ENCODE peak calls at places on chromosomes 16 and 17, in four cellular contexts. Q is pancreas; T is CD4-positive, alpha-beta T cell; R is fibroblast of mammary gland. D is an unnamed sample.

GRCh38 chr16:12901597-12902436 is at the start of gene SHISA9:
- DNase-seq in Q (peak; percentile 61), T (no peak), R (no peak), D (peak; percentile 64)

GRCh38 chr16:3949287-3949686 is 68.8 kb upstream of the CREBBP start:
- DNase-seq in Q (no peak), R (no peak), T (no peak), D (no peak)

GRCh38 chr17:6555331-6556120 is 829 bp downstream of the PITPNM3 start:
- DNase-seq in T (no peak), R (peak; percentile 48), Q (peak; percentile 74), D (peak; percentile 55)

GRCh38 chr17:3025421-3026124 is 37.8 kb downstream of the OR1D5 start:
- DNase-seq in T (no peak), R (no peak), Q (no peak), D (no peak)

GRCh38 chr16:14300631-14301149 is 229.6 kb downstream of the MRTFB start:
- DNase-seq in R (peak; percentile 88), T (peak; percentile 38), Q (peak; percentile 88), D (peak; percentile 46)

GRCh38 chr17:48100591-48101011 is 677 bp downstream of the CBX1 start:
- DNase-seq in T (no peak), Q (peak; percentile 86), R (peak; percentile 55), D (peak; percentile 73)

GRCh38 chr16:46555981-46556380 is 65.2 kb downstream of the SHCBP1 start:
- DNase-seq in R (peak; percentile 5), Q (no peak), T (no peak), D (no peak)

GRCh38 chr17:40118093-40118492 is 3.7 kb upstream of the MSL1 start:
- DNase-seq in T (no peak), R (no peak), Q (no peak), D (no peak)

GRCh38 chr17:49944451-49944850 is 24.5 kb upstream of the DLX4 start:
- DNase-seq in R (no peak), T (no peak), Q (no peak), D (peak; percentile 42)

GRCh38 chr17:28675980-28676379 is 14.0 kb downstream of the SUPT6H start:
- DNase-seq in R (no peak), T (no peak), Q (no peak), D (no peak)

GRCh38 chr16:65120811-65121721 is 797 bp downstream of the CDH11 start:
- DNase-seq in Q (peak; percentile 69), T (no peak), R (no peak), D (peak; percentile 51)

GRCh38 chr16:73048292-73049050 is 543 bp upstream of the ZFHX3 start:
- DNase-seq in R (no peak), T (no peak), Q (peak; percentile 71), D (peak; percentile 75)

GRCh38 chr16:14335297-14335696 is 264.2 kb downstream of the MRTFB start:
- DNase-seq in R (no peak), Q (no peak), T (no peak), D (no peak)

GRCh38 chr17:633641-634091 is 81.0 kb downstream of the VPS53 start:
- DNase-seq in T (no peak), Q (no peak), R (no peak), D (no peak)

GRCh38 chr17:50355336-50355700 is 9.4 kb downstream of the XYLT2 start:
- DNase-seq in R (no peak), T (no peak), Q (no peak), D (no peak)

GRCh38 chr16:80889779-80890359 is 85.5 kb upstream of the CDYL2 start:
- DNase-seq in R (no peak), T (no peak), Q (no peak), D (no peak)

GRCh38 chr16:70653809-70654771 is 7.7 kb downstream of the IL34 start:
- DNase-seq in Q (peak; percentile 74), T (peak; percentile 77), R (peak; percentile 84), D (peak; percentile 85)

DNA sequence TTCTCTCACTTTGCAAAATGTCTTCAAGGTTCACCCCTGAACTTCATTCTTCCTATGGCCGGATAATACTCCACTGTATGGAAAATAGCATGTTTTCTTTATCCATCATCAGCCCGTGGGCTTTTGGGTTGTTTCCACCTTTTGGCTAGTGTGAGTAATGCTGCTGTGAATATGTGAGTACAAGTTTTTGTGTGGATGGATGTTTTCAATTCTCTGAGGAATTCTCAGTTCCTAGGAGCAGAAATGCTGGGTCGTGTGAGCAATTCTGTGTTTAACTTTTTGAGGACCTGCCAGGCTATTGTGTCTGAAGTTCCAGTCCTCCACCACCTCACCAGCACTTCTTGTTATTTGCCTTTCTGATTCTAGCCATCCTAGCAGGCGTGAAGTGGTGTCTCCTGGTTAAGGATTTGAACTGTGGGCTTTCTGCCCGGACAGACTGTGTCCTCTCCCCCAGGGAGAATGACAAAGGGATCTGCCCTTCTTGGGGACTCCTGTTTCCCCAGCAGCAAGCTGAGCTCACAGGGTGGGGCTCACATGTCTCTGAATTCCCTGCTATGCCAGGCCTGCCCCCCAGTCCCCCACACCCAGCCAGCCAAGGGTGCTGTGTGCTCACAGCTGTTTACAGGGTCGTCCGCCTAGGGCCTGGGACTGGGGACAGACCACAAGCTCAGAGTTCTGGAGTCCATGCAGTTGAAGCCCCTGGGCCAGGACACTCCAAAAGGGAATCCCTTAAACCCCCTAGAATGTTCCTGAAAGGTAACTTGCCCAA is 92.2 kb upstream of the CIBAR2 start:
- DNase-seq in Q (peak; percentile 52), R (peak; percentile 93), T (no peak), D (no peak)
- TF ChIP-seq CTCF in Q (no peak), R (no peak), T (no peak), D (no peak)

DNA sequence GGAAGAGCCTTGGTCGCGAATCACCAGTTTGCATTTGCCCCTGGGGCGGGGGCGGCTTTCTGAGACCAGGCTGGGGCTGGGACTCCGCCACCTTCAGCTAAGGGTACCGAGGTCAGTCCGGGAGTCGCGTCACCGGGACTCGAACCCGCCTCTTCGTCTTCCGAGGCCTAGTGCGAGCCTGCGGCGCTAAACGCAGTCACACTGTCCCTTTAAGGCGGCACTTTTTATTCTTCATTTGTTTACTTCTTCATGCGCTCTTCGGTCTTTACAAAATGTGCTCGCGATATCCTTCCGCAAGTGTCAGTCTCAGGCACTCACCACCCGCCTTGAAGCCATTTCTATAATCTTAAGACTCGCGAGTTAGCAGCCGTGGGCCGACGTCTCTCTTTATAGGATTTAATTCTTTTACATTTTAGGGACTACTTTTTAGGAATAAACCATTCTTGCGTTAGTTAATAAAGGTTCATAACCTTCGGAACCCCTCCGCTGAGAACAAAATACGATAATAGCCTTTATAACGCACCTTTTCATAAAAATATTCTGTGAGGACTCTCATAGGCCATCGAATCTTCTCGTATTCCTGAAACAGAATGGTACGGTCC is 593 bp upstream of the HEXIM1 start:
- DNase-seq in Q (peak; percentile 91), R (peak; percentile 95), T (peak; percentile 70), D (peak; percentile 78)
- TF ChIP-seq CTCF in Q (no peak), R (no peak), T (no peak), D (no peak)

DNA sequence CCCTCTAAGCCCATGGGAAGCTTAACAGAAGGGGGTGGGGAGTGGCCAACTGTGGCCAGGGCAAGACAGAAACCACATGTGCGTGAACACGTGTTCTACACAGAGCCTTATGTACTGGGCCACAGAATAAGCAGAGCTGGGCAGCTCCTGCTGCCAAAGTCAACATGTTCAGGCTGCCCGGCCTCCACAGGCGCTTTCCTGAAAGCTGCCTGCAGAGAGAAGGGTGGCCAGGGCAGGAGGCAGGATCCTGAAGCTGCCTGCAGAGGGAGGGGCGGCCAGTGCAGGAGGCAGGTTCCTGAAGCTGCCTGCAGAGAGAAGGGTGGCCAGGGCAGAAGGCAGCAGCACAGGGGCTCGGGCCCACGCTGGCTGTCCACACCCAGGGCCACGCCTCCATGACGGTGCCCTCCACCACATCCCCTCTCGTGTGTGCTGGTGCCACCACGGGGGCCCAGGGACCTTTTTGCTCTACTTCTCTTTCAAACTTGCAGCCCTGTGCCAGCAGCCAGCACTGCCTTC is 79.5 kb downstream of the ANKRD11 start:
- DNase-seq in R (peak; percentile 93), T (no peak), Q (peak; percentile 96), D (no peak)
- TF ChIP-seq CTCF in R (peak; percentile 11), T (no peak), Q (no peak), D (no peak)

GRCh38 chr16:10180771-10181163 is 1.5 kb downstream of the GRIN2A start:
- DNase-seq in R (no peak), Q (peak; percentile 79), T (peak; percentile 2), D (peak; percentile 90)
- TF ChIP-seq CTCF in R (peak; percentile 25), Q (no peak), T (no peak), D (peak; percentile 54)

GRCh38 chr17:71063127-71063526 is 893.8 kb downstream of the KCNJ2 start:
- DNase-seq in Q (no peak), R (no peak), T (no peak), D (no peak)

GRCh38 chr17:71068351-71068750 is 899.0 kb downstream of the KCNJ2 start:
- DNase-seq in R (peak; percentile 41), T (no peak), Q (no peak), D (no peak)

GRCh38 chr17:71057938-71058337 is 888.6 kb downstream of the KCNJ2 start:
- DNase-seq in Q (no peak), T (no peak), R (no peak), D (no peak)

DNA sequence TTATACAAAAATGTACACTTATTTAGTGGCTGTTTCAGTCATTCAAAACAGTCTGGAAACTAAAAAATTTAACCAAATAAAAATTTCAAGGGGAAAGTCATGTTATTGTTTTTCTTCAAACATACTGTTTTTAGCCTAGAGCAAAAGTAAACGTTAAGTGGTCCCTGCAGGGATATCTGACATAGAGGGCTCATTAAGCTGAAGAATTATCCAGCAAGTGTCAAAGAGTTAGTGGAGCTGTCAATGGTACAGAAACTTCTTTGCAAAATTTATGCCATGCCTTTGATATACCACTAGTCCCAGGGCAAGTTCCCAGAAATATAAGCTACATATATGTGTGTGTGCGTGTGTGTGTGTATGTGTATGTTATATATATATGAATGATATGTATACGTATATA is 894.2 kb downstream of the KCNJ2 start:
- DNase-seq in T (no peak), Q (no peak), R (no peak), D (no peak)
- TF ChIP-seq CTCF in T (no peak), Q (no peak), R (no peak), D (no peak)

GRCh38 chr17:82012482-82013295 is 10.0 kb downstream of the CENPX start:
- DNase-seq in R (no peak), Q (no peak), T (no peak), D (no peak)

GRCh38 chr17:82009413-82009812 is 13.3 kb downstream of the CENPX start:
- DNase-seq in R (no peak), Q (no peak), T (no peak), D (no peak)

GRCh38 chr17:82011617-82012481 is 10.8 kb downstream of the CENPX start:
- DNase-seq in R (no peak), Q (no peak), T (no peak), D (no peak)

GRCh38 chr17:82008941-82009405 is 13.7 kb downstream of the CENPX start:
- DNase-seq in R (no peak), T (no peak), Q (no peak), D (no peak)

DNA sequence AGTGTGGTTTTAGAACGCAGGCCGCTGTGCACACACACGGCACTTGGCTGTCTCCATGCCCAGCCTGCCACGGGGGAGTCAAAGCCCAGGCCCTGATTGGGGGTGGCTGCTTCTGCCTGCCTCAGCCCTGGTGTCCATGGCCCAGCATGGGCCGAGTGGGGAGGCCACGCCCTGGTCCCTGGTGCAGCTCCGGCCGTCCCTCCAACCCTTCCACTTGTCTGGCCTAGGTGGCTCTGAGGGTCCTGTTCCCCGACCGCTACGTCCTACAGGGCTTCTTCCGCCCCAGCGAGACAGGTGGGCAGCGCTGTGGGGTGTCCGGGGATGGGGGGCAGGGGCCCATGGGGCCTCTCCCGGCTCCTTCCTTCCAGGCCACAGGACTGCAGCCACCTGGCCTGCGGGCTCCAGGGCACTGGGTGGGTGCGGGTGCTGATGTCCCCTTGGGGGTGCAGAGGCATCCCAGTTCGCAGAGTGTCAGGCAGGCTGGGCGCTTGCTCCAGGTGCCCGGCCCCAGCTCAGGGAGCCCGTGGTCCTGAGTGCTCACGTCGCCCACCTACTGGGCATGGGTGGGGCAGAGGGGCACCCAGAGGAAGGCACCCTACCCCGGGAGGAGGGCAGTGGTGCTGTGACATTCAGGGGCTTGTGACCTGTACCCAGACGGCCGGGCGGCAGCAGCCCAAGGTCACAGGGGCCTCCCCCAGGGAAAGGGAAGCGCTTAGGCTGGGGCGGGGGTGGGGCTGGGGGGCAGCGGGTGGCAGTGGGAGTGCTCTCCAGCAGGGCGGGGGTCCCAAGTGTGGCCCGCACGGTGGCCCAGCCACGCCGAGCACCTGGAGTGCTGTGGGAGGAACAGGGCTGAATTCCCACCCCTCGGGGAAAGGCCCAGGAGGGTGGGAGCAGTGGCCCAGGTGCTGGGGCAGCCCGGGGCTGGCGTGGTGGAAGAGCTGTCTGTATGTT is 11.8 kb downstream of the CENPX start:
- DNase-seq in R (no peak), T (no peak), Q (no peak), D (no peak)
- TF ChIP-seq CTCF in R (no peak), T (no peak), Q (no peak), D (no peak)

D was measured in nephron progenitor cell.